ENCODE peak calls at places on chromosomes 11 and 22, in four cellular contexts. S is CD8-positive, alpha-beta T cell; O is NCI-H510A treated with DMSO at 0.1 percent for 48 hours; Y is chondrocyte. P is an unnamed sample.

GRCh38 chr11:60169264-60169915 is 13.5 kb downstream of the MS4A6A start:
- DNase-seq in S (no peak), Y (no peak), O (no peak), P (no peak)

GRCh38 chr22:37018815-37019308 is 385 bp downstream of the TST start:
- DNase-seq in O (peak), S (no peak), Y (no peak), P (no peak)

GRCh38 chr11:118953265-118953664 is 2.8 kb upstream of the UPK2 start:
- DNase-seq in Y (no peak), O (peak), S (no peak), P (peak)

GRCh38 chr11:335779-336665 is 15.4 kb upstream of the IFITM3 start:
- DNase-seq in Y (peak), S (no peak), O (no peak), P (no peak)

GRCh38 chr22:46788426-46789168 is 26.1 kb downstream of the TBC1D22A start:
- DNase-seq in S (no peak), Y (peak), O (no peak), P (no peak)

GRCh38 chr22:44981857-44982256 is 27.9 kb downstream of the PHF21B start:
- DNase-seq in S (no peak), Y (no peak), O (no peak), P (no peak)

GRCh38 chr22:31650391-31650790 is 11.6 kb downstream of the PISD start:
- DNase-seq in Y (no peak), O (no peak), S (no peak), P (no peak)

GRCh38 chr22:46055176-46055850 is 78.4 kb upstream of the WNT7B start:
- DNase-seq in Y (peak), S (no peak), O (no peak), P (no peak)

GRCh38 chr22:46058591-46059519 is 81.9 kb upstream of the WNT7B start:
- DNase-seq in S (peak), O (no peak), Y (no peak), P (no peak)

P was measured in NCI-H524 treated with DMSO at 0.1 percent for 48 hours.